ENCODE peak calls at places on chromosome 10, in four cellular contexts. Z, S, E and F are unnamed samples.

GRCh38 chr10:12177642-12178041 is 18.0 kb downstream of the NUDT5 start:
- DNase-seq in Z (no peak), E (no peak), S (no peak), F (no peak)

GRCh38 chr10:126380352-126381076 is 7.8 kb downstream of the ADAM12 start:
- DNase-seq in S (no peak), E (no peak), Z (peak), F (no peak)

GRCh38 chr10:5588603-5589002 is 63.8 kb downstream of the CALML3 start:
- DNase-seq in S (no peak), Z (no peak), E (no peak), F (no peak)

GRCh38 chr10:89391882-89392756 is at the start of gene IFIT1:
- DNase-seq in Z (peak), E (no peak), S (peak), F (peak)

GRCh38 chr10:17409170-17409733 is 45.1 kb downstream of the ST8SIA6 start:
- DNase-seq in E (no peak), S (peak), Z (no peak), F (no peak)

GRCh38 chr10:133199992-133200611 is 29.9 kb upstream of the UTF1 start:
- DNase-seq in E (no peak), Z (no peak), S (peak), F (no peak)

GRCh38 chr10:117535045-117535751 is 7.3 kb upstream of the EMX2 start:
- DNase-seq in Z (no peak), E (peak), S (no peak), F (no peak)

GRCh38 chr10:58268454-58268945 is 462 bp upstream of the CISD1 start:
- DNase-seq in Z (no peak), E (no peak), S (no peak), F (no peak)

GRCh38 chr10:112766636-112767035 is 183.4 kb upstream of the TCF7L2 start:
- DNase-seq in Z (no peak), S (no peak), E (no peak), F (no peak)

GRCh38 chr10:6033954-6034353 is 28.2 kb downstream of the IL2RA start:
- DNase-seq in Z (no peak), S (no peak), E (no peak), F (no peak)

GRCh38 chr10:53023411-53023810 is 250.8 kb upstream of the MBL2 start:
- DNase-seq in E (no peak), Z (no peak), S (no peak), F (no peak)

GRCh38 chr10:22712959-22713852 is 1.2 kb downstream of the PIP4K2A start:
- DNase-seq in S (peak), E (peak), Z (peak), F (no peak)

GRCh38 chr10:31490858-31491504 is 172.0 kb downstream of the ZEB1 start:
- DNase-seq in Z (no peak), E (no peak), S (no peak), F (peak)

GRCh38 chr10:71528371-71529202 is 131.9 kb downstream of the CDH23 start:
- DNase-seq in E (no peak), Z (no peak), S (no peak), F (no peak)

GRCh38 chr10:91642831-91643692 is 10.2 kb upstream of the PPP1R3C start:
- DNase-seq in Z (no peak), S (no peak), E (no peak), F (no peak)

GRCh38 chr10:114767101-114767588 is 54.4 kb upstream of the FHIP2A start:
- DNase-seq in E (no peak), Z (peak), S (no peak), F (no peak)

GRCh38 chr10:109308971-109309370 is 614.3 kb downstream of the XPNPEP1 start:
- DNase-seq in S (no peak), Z (no peak), E (no peak), F (no peak)

GRCh38 chr10:81820418-81820817 is 54.6 kb upstream of the NRG3 start:
- DNase-seq in Z (peak), S (no peak), E (no peak), F (no peak)

GRCh38 chr10:36163827-36164226 is 521.7 kb upstream of the FZD8 start:
- DNase-seq in E (no peak), S (no peak), Z (no peak), F (no peak)

GRCh38 chr10:48444861-48445841 is 138.7 kb downstream of the MAPK8 start:
- DNase-seq in E (no peak), Z (peak), S (peak), F (no peak)

GRCh38 chr10:127262606-127263005 is 66.2 kb upstream of the INSYN2A start:
- DNase-seq in S (no peak), E (no peak), Z (no peak), F (no peak)

GRCh38 chr10:122306744-122307143 is 35.6 kb downstream of the BTBD16 start:
- DNase-seq in E (no peak), S (no peak), Z (no peak), F (no peak)

GRCh38 chr10:30980951-30981616 is 50.6 kb downstream of the ZNF438 start:
- DNase-seq in Z (no peak), S (no peak), E (no peak), F (no peak)

GRCh38 chr10:30999084-30999712 is 32.5 kb downstream of the ZNF438 start:
- DNase-seq in E (no peak), Z (no peak), S (no peak), F (no peak)

GRCh38 chr10:71911296-71911954 is 52.8 kb upstream of the CHST3 start:
- DNase-seq in E (no peak), S (no peak), Z (no peak), F (no peak)

GRCh38 chr10:47058961-47059391 is 147.7 kb downstream of the PTPN20 start:
- DNase-seq in S (no peak), Z (no peak), E (no peak), F (no peak)

GRCh38 chr10:30697806-30698205 is 68.3 kb upstream of the LYZL2 start:
- DNase-seq in E (no peak), S (no peak), Z (no peak), F (no peak)

GRCh38 chr10:95655571-95656290 is 780 bp downstream of the ALDH18A1 start:
- DNase-seq in E (no peak), S (peak), Z (peak), F (peak)

GRCh38 chr10:49486738-49487137 is 52.2 kb downstream of the ERCC6 start:
- DNase-seq in S (no peak), Z (no peak), E (no peak), F (no peak)

GRCh38 chr10:49298990-49299815 is at the start of gene C10orf71:
- DNase-seq in E (no peak), Z (peak), S (peak), F (no peak)

GRCh38 chr10:17407040-17407439 is 47.4 kb downstream of the ST8SIA6 start:
- DNase-seq in S (no peak), E (no peak), Z (no peak), F (no peak)

GRCh38 chr10:34031410-34031809 is 696.9 kb upstream of the NRP1 start:
- DNase-seq in S (no peak), Z (no peak), E (no peak), F (no peak)
- TF ChIP-seq USF1 in S (no peak), Z (no peak), E (no peak), F (no peak)

GRCh38 chr10:118851062-118852035 is 96.6 kb upstream of the CACUL1 start:
- DNase-seq in S (no peak), E (no peak), Z (no peak), F (no peak)
- TF ChIP-seq USF1 in S (no peak), E (no peak), Z (no peak), F (no peak)

DNA sequence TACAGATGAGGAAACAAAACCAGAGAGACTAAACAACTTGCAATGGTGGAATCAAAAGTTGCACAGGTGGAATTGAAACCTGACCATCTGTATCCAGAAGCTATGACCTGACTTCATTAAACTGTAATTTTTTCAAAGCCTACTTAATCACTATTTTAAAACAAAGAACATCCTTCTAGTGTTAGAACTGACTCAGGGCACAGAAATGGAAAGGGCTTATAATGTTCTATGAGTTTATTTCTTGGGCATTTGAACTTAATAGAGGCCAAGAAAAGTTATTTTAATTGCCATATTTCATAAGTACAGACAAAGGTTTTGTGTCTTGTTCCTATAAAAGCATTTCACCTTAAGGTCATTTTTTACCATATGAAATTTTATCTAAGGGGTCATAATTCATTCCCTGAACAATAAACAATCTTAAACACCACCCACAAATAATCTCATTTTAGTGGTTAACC is 8.8 kb downstream of the ITGB1 start:
- DNase-seq in S (no peak), E (no peak), Z (no peak), F (no peak)
- TF ChIP-seq USF1 in S (no peak), E (no peak), Z (no peak), F (no peak)

DNA sequence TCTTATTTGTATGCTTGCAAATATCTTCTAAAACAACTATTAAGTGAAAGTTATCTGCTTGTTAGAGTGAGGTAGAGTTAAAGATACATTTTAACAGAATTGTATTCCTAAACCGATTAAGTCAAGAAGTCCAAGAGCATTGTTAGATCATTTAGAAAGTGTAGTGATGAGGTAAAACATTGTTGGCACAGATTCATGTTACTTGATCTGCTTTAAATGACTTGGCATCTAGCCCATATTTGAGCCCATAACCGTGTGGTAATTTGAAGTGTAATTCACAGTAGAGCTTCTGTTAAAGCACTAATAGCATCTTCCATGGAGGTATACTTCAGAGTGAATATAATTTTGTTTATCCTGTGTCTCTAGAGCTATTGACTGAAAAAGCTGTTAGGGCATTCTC is 62.1 kb downstream of the PTEN start:
- DNase-seq in Z (no peak), E (no peak), S (no peak), F (no peak)
- TF ChIP-seq USF1 in Z (no peak), E (no peak), S (no peak), F (no peak)

GRCh38 chr10:7406712-7407333 is 4.0 kb downstream of the SFMBT2 start:
- DNase-seq in S (peak), Z (no peak), E (no peak), F (no peak)
- TF ChIP-seq USF1 in S (no peak), Z (no peak), E (no peak), F (no peak)

GRCh38 chr10:62816179-62817119 is at the start of gene EGR2:
- DNase-seq in E (peak), S (peak), Z (peak), F (peak)

GRCh38 chr10:62817120-62817762 is 1.1 kb upstream of the EGR2 start:
- DNase-seq in E (no peak), S (peak), Z (peak), F (no peak)

GRCh38 chr10:62819521-62819920 is 3.4 kb upstream of the EGR2 start:
- DNase-seq in E (no peak), Z (no peak), S (peak), F (no peak)

GRCh38 chr10:62817763-62818425 is 1.7 kb upstream of the EGR2 start:
- DNase-seq in E (peak), S (peak), Z (peak), F (no peak)

DNA sequence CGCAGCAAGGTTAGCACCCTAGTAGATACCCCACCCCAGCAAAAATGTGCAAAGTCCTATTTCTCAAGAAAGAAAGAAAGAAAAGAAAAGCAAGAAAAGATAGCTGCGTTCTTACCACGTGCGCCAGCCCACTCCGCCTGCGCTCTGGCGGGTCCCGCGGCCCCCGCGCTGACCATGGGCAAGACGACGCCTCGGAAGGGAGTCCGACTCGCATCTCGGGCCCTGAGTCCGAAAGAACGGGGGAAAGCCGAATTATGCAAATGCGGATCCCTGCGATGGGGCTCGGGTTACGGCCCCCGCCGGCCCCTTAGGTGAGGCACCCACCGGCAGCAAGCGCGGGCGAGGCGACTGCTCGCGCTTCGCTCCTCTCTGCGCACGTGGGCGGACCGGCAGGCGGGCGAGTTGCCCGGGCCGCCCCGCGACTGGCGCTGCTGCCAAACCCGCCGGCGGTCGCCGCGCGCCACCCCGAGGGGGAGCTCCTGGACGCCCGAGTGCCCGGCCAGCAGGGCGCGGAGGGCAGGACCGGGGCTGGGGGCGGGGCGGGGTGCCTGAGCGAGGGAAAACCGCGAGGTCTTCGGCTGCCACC is 2.4 kb upstream of the EGR2 start:
- DNase-seq in S (no peak), Z (peak), E (peak), F (no peak)
- TF ChIP-seq USF1 in S (no peak), Z (no peak), E (peak), F (no peak)

DNA sequence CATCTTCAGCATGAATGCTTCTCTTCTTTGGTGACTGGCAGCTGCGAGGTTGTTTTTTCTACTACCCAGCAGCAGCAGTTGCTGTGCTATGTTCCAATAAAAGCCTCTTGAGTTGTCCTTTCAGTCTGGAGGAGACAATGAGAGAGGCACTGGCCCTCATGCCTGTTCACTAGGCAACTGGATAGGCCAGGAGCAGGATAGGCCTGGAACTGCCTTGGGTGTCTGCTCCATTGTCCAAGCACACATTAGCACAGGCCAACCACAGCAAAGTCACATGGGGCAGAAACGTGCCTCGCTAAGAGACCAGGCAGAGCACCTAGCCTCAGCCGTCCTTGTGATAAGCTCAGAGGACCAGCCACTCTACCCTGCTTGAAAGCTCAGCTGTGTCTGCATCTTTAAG is 76.9 kb upstream of the PDCD4 start:
- DNase-seq in Z (no peak), S (no peak), E (no peak), F (no peak)
- TF ChIP-seq USF1 in Z (no peak), S (no peak), E (no peak), F (no peak)

GRCh38 chr10:78306358-78306757 is 272.7 kb downstream of the RPS24 start:
- DNase-seq in Z (no peak), E (no peak), S (no peak), F (no peak)
- TF ChIP-seq USF1 in Z (no peak), E (no peak), S (no peak), F (no peak)

GRCh38 chr10:7474388-7474787 is 63.6 kb upstream of the SFMBT2 start:
- DNase-seq in E (no peak), S (no peak), Z (no peak), F (no peak)

GRCh38 chr10:7470371-7470770 is 59.5 kb upstream of the SFMBT2 start:
- DNase-seq in S (no peak), E (no peak), Z (no peak), F (no peak)

GRCh38 chr10:7475046-7475860 is 64.4 kb upstream of the SFMBT2 start:
- DNase-seq in E (peak), S (no peak), Z (peak), F (no peak)

GRCh38 chr10:7473474-7473873 is 62.6 kb upstream of the SFMBT2 start:
- DNase-seq in S (no peak), E (no peak), Z (no peak), F (no peak)

DNA sequence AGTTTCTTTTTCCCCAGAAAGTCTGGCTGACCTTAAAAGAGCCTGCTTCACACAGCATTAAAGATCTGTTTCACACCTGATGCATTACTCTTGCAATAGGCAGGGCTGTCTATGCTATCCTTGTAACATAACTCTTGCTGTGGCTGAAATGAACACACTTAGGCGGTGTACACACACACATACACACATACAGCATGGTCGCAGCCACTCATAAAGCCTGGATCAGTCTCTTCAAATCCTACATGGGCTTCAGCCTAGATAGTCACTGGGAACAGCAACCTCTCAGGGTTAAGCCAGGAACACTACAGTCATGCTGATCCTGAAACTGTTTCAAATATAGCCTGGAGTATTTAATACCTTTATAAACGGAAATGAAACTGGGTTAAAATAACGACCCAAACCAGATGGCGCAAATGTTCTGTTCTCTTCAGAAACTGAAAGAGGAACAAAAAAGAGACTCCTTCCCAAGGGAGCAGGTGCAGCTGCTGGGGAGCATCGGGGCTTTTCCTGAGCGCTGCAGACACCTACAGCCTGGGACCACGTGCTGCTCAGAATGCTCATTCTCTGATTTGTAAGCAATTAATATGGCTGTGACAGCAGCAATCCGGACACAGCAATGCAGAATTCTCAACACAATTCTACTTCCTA is 61.0 kb upstream of the SFMBT2 start:
- DNase-seq in E (no peak), S (no peak), Z (no peak), F (peak)
- TF ChIP-seq USF1 in E (no peak), S (no peak), Z (no peak), F (peak)